ENCODE peak calls at places on chromosome 7, in seven cellular contexts. One of them, this sample, is unnamed.
A peak's percentile ranks its signal among the peaks of the same experiment; 100 is the strongest.

GRCh38 chr7:151518105-151518780 is 1.5 kb downstream of the RHEB start:
- DNase-seq in WERI-Rb-1: peak; percentile 29
- DNase-seq in HT-29: peak; percentile 79
- DNase-seq in NCI-H1930: no peak
- DNase-seq in K562: peak; percentile 69
- DNase-seq in heart right ventricle: peak; percentile 68
- DNase-seq in NCI-H1436: no peak
- DNase-seq in this sample: no peak

GRCh38 chr7:1681581-1681980 is 11.5 kb downstream of the ELFN1 start:
- DNase-seq in WERI-Rb-1: no peak
- DNase-seq in HT-29: no peak
- DNase-seq in NCI-H1930: no peak
- DNase-seq in K562: no peak
- DNase-seq in heart right ventricle: no peak
- DNase-seq in NCI-H1436: no peak
- DNase-seq in this sample: no peak

GRCh38 chr7:72785166-72785955 is 42.6 kb downstream of the TYW1B start:
- DNase-seq in WERI-Rb-1: no peak
- DNase-seq in HT-29: no peak
- DNase-seq in NCI-H1930: no peak
- DNase-seq in K562: no peak
- DNase-seq in heart right ventricle: no peak
- DNase-seq in NCI-H1436: no peak
- DNase-seq in this sample: no peak

GRCh38 chr7:69654849-69655707 is 56.8 kb downstream of the AUTS2 start:
- DNase-seq in WERI-Rb-1: no peak
- DNase-seq in HT-29: no peak
- DNase-seq in NCI-H1930: no peak
- DNase-seq in K562: no peak
- DNase-seq in heart right ventricle: no peak
- DNase-seq in NCI-H1436: peak; percentile 37
- DNase-seq in this sample: no peak

GRCh38 chr7:125125315-125125714 is 195.7 kb upstream of the POT1 start:
- DNase-seq in WERI-Rb-1: no peak
- DNase-seq in HT-29: no peak
- DNase-seq in NCI-H1930: no peak
- DNase-seq in K562: no peak
- DNase-seq in heart right ventricle: no peak
- DNase-seq in NCI-H1436: no peak
- DNase-seq in this sample: no peak

GRCh38 chr7:55325371-55325792 is 39.8 kb upstream of the LANCL2 start:
- DNase-seq in WERI-Rb-1: no peak
- DNase-seq in HT-29: no peak
- DNase-seq in NCI-H1930: no peak
- DNase-seq in K562: no peak
- DNase-seq in heart right ventricle: peak; percentile 78
- DNase-seq in NCI-H1436: no peak
- DNase-seq in this sample: no peak

GRCh38 chr7:100893318-100893895 is 2.3 kb downstream of the ACHE start:
- DNase-seq in WERI-Rb-1: no peak
- DNase-seq in HT-29: no peak
- DNase-seq in NCI-H1930: no peak
- DNase-seq in K562: no peak
- DNase-seq in heart right ventricle: no peak
- DNase-seq in NCI-H1436: no peak
- DNase-seq in this sample: no peak

GRCh38 chr7:45656431-45656830 is 82.3 kb downstream of the ADCY1 start:
- DNase-seq in WERI-Rb-1: no peak
- DNase-seq in HT-29: no peak
- DNase-seq in NCI-H1930: no peak
- DNase-seq in K562: no peak
- DNase-seq in heart right ventricle: no peak
- DNase-seq in NCI-H1436: no peak
- DNase-seq in this sample: no peak

GRCh38 chr7:74717889-74718288 is 55.9 kb upstream of the NCF1 start:
- DNase-seq in WERI-Rb-1: no peak
- DNase-seq in HT-29: no peak
- DNase-seq in NCI-H1930: no peak
- DNase-seq in K562: no peak
- DNase-seq in heart right ventricle: no peak
- DNase-seq in NCI-H1436: no peak
- DNase-seq in this sample: no peak

GRCh38 chr7:14888904-14889482 is 13.6 kb downstream of the DGKB start:
- DNase-seq in WERI-Rb-1: no peak
- DNase-seq in HT-29: no peak
- DNase-seq in NCI-H1930: no peak
- DNase-seq in K562: no peak
- DNase-seq in heart right ventricle: no peak
- DNase-seq in NCI-H1436: no peak
- DNase-seq in this sample: no peak

GRCh38 chr7:110372685-110373084 is 718.2 kb upstream of the LRRN3 start:
- DNase-seq in WERI-Rb-1: no peak
- DNase-seq in HT-29: no peak
- DNase-seq in NCI-H1930: no peak
- DNase-seq in K562: no peak
- DNase-seq in heart right ventricle: no peak
- DNase-seq in NCI-H1436: no peak
- DNase-seq in this sample: no peak

GRCh38 chr7:112286294-112287086 is 80.0 kb downstream of the ZNF277 start:
- DNase-seq in WERI-Rb-1: no peak
- DNase-seq in HT-29: no peak
- DNase-seq in NCI-H1930: peak; percentile 88
- DNase-seq in K562: no peak
- DNase-seq in heart right ventricle: no peak
- DNase-seq in NCI-H1436: peak; percentile 75
- DNase-seq in this sample: no peak

GRCh38 chr7:137846588-137847417 is at the start of gene DGKI:
- DNase-seq in WERI-Rb-1: no peak
- DNase-seq in HT-29: no peak
- DNase-seq in NCI-H1930: peak; percentile 73
- DNase-seq in K562: no peak
- DNase-seq in heart right ventricle: no peak
- DNase-seq in NCI-H1436: peak; percentile 56
- DNase-seq in this sample: no peak

GRCh38 chr7:18495412-18496335 is at the start of gene HDAC9:
- DNase-seq in WERI-Rb-1: peak; percentile 62
- DNase-seq in HT-29: no peak
- DNase-seq in NCI-H1930: peak; percentile 34
- DNase-seq in K562: no peak
- DNase-seq in heart right ventricle: peak; percentile 73
- DNase-seq in NCI-H1436: peak; percentile 31
- DNase-seq in this sample: no peak

GRCh38 chr7:44162179-44162578 is 21.0 kb upstream of the MYL7 start:
- DNase-seq in WERI-Rb-1: no peak
- DNase-seq in HT-29: no peak
- DNase-seq in NCI-H1930: no peak
- DNase-seq in K562: no peak
- DNase-seq in heart right ventricle: no peak
- DNase-seq in NCI-H1436: no peak
- DNase-seq in this sample: no peak

GRCh38 chr7:2886900-2887299 is 42.8 kb upstream of the GNA12 start:
- DNase-seq in WERI-Rb-1: peak; percentile 73
- DNase-seq in HT-29: peak; percentile 79
- DNase-seq in NCI-H1930: peak; percentile 18
- DNase-seq in K562: peak; percentile 79
- DNase-seq in heart right ventricle: peak; percentile 45
- DNase-seq in NCI-H1436: peak; percentile 69
- DNase-seq in this sample: peak; percentile 89

GRCh38 chr7:97733276-97734206 is 1.7 kb downstream of the TAC1 start:
- DNase-seq in WERI-Rb-1: peak; percentile 31
- DNase-seq in HT-29: no peak
- DNase-seq in NCI-H1930: no peak
- DNase-seq in K562: no peak
- DNase-seq in heart right ventricle: no peak
- DNase-seq in NCI-H1436: no peak
- DNase-seq in this sample: no peak

GRCh38 chr7:30148951-30149459 is 14.2 kb downstream of the MTURN start:
- DNase-seq in WERI-Rb-1: no peak
- DNase-seq in HT-29: peak; percentile 43
- DNase-seq in NCI-H1930: no peak
- DNase-seq in K562: no peak
- DNase-seq in heart right ventricle: no peak
- DNase-seq in NCI-H1436: no peak
- DNase-seq in this sample: peak; percentile 89